ENCODE peak calls at places on chromosome 19, in five cellular contexts. M is GM23338, L is fibroblast of mammary gland, Y is astrocyte of the cerebellum, E is nephron progenitor cell. F is an unnamed sample.

GRCh38 chr19:28400953-28401671 is 811.8 kb downstream of the UQCRFS1 start:
- DNase-seq in M (no peak), L (no peak), Y (no peak), E (no peak), F (no peak)

GRCh38 chr19:17555929-17556813 is 722 bp downstream of the COLGALT1 start:
- DNase-seq in M (peak), L (peak), Y (no peak), E (peak), F (peak)

GRCh38 chr19:46692918-46693722 is 23.8 kb downstream of the PRKD2 start:
- DNase-seq in M (no peak), L (no peak), Y (no peak), E (no peak), F (no peak)

GRCh38 chr19:35153701-35154534 is 617 bp upstream of the FXYD5 start:
- DNase-seq in M (peak), L (no peak), Y (no peak), E (peak), F (peak)

GRCh38 chr19:23525265-23525862 is 130.1 kb upstream of the ZNF91 start:
- DNase-seq in M (peak), L (no peak), Y (no peak), E (no peak), F (no peak)

GRCh38 chr19:44738603-44739585 is 9.6 kb upstream of the BCL3 start:
- DNase-seq in M (no peak), L (no peak), Y (no peak), E (no peak), F (no peak)

GRCh38 chr19:18468930-18469244 is 31.0 kb upstream of the ISYNA1 start:
- DNase-seq in M (no peak), L (no peak), Y (no peak), E (no peak), F (no peak)

GRCh38 chr19:14476663-14477401 is 1.7 kb upstream of the PTGER1 start:
- DNase-seq in M (no peak), L (peak), Y (peak), E (no peak), F (no peak)

GRCh38 chr19:55070755-55071502 is 4.7 kb upstream of the EPS8L1 start:
- DNase-seq in M (no peak), L (peak), Y (no peak), E (no peak), F (no peak)

GRCh38 chr19:32674153-32674958 is 624 bp downstream of the ANKRD27 start:
- DNase-seq in M (no peak), L (no peak), Y (no peak), E (peak), F (no peak)

GRCh38 chr19:54310543-54310942 is 2.4 kb downstream of the LILRA5 start:
- DNase-seq in M (no peak), L (no peak), Y (no peak), E (no peak), F (no peak)

GRCh38 chr19:15812059-15812722 is 3.3 kb downstream of the OR10H1 start:
- DNase-seq in M (no peak), L (no peak), Y (no peak), E (no peak), F (no peak)

GRCh38 chr19:15813916-15814315 is 1.5 kb downstream of the OR10H1 start:
- DNase-seq in M (no peak), L (no peak), Y (no peak), E (no peak), F (no peak)

DNA sequence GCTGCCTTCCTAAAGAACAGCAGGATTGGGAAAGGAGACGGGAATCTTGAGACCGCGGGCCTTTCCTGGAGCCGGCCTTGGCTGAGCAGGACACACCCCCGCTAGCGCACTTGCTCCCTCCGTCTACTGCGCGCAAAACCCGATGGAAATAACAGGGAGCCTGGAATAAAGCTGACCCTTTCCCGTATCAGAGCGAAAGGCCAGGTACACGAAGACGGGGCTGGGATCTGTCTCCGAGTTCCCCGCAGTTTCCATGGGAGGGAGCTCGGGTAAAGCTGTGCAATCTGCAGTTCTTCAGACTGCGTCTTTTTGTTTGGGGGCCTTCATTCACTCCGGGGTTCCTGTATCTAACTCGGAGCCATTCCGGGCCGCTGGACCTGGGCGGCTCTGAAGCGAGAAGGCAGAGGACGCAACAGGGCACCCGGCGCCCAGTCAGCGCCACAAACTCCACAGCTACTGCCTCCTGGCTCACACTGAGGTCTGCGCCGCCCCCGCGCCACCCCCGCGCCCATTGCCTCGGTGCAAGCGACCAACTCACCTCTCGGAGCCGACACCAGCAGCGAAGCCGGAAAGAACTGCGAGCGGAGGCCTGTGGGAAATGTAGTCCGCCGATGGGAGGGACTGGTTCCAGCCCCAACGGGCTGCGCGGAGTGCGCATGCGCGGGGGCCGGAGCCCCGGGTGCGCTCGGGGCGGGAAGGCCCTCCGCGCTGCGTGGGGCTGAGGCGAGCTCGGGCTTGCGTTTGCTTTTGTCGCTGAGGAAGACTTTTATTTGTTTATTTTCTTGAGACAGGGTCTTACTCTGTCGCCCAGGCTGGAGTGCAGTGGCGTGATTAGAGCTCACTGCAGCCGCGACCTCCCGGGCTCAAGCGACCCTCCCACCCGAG is at the start of gene ZFP14:
- DNase-seq in M (peak), L (peak), Y (peak), E (peak), F (peak)
- TF ChIP-seq CTCF in M (peak), L (peak), Y (peak), E (no peak), F (peak)

DNA sequence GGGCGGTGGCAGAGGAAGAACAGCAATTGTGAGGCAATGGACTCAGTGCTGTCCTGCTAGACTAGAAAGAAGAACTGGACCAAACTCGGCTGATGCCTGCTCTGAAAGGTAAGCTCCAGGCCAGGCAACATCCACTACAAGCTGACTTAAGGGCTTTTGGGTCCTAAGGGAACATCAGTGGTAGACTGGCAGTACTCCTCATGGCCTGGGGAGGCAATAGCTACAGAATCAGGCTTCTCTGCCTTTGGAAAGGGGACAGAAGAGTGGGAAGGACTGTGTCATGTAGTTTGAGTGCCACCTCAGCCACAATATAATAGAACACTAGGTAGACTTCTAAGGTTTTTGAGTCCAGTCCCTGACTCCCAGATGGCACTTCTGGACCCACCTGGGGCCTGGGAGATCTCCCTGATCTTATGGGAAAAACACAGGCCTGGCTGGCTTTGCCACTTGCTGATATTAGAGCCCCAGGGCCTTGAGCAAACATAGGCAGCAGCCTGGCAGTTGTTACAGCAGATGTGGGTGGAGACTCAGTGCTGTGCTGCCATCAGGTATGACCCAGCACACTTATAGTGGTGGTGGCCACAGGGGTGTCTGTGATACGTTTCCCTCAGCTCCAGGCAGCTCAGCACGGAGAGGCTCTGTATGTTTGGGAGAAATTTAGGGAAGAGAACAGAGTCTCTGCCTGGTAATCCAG is 9.2 kb upstream of the CLC start:
- DNase-seq in M (peak), L (no peak), Y (no peak), E (no peak), F (no peak)
- TF ChIP-seq CTCF in M (no peak), L (no peak), Y (no peak), E (no peak), F (no peak)

GRCh38 chr19:9345005-9345404 is 17.8 kb upstream of the ZNF177 start:
- DNase-seq in M (no peak), L (no peak), Y (no peak), E (no peak), F (no peak)
- TF ChIP-seq CTCF in M (no peak), L (no peak), Y (no peak), E (no peak), F (no peak)

GRCh38 chr19:3433313-3433712 is 47.0 kb downstream of the SMIM24 start:
- DNase-seq in M (no peak), L (no peak), Y (no peak), E (no peak), F (no peak)

GRCh38 chr19:3440082-3440481 is 40.2 kb downstream of the SMIM24 start:
- DNase-seq in M (peak), L (peak), Y (no peak), E (no peak), F (peak)

GRCh38 chr19:3433805-3434540 is 46.4 kb downstream of the SMIM24 start:
- DNase-seq in M (no peak), L (no peak), Y (no peak), E (no peak), F (no peak)

GRCh38 chr19:3431760-3432397 is 48.4 kb downstream of the SMIM24 start:
- DNase-seq in M (no peak), L (no peak), Y (no peak), E (no peak), F (no peak)

GRCh38 chr19:3434630-3435553 is 45.4 kb downstream of the SMIM24 start:
- DNase-seq in M (peak), L (peak), Y (peak), E (peak), F (no peak)
- TF ChIP-seq CTCF in M (no peak), L (no peak), Y (no peak), E (no peak), F (no peak)

GRCh38 chr19:51808333-51808986 is 13.5 kb downstream of the FPR3 start:
- DNase-seq in M (no peak), L (peak), Y (no peak), E (no peak), F (no peak)
- TF ChIP-seq CTCF in M (peak), L (peak), Y (no peak), E (no peak), F (no peak)

DNA sequence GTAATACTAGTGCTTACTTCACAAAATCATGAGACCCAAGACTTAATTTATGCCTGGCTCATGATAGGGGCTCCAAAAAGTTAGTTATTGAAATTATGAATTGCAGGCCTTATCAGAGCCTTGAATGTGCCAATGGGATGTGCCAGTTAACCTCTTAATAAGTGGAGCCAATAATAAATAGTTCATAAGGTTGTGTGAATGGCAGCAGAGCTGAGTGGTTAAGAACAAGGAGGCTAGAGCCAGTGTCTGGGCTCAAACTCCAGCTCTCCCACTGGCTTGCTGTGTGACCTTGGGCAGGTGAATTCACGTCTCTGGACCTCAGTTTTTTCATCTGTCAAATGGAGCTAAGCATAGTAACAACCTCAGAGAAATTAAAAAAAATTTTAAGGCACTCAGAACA is 133.7 kb downstream of the IER2 start:
- DNase-seq in M (no peak), L (no peak), Y (no peak), E (no peak), F (no peak)
- TF ChIP-seq CTCF in M (no peak), L (no peak), Y (no peak), E (no peak), F (no peak)

GRCh38 chr19:12495002-12495802 is 10.6 kb upstream of the ZNF709 start:
- DNase-seq in M (peak), L (peak), Y (peak), E (peak), F (peak)
- TF ChIP-seq CTCF in M (peak), L (no peak), Y (peak), E (no peak), F (peak)